ENCODE peak calls at places on chromosomes 1 and 21, in four cellular contexts. One of them, this sample, is unnamed.
A peak's percentile ranks its signal among the peaks of the same experiment; 100 is the strongest.

GRCh38 chr1:147641695-147642592 is 28.4 kb downstream of the ACP6 start:
- DNase-seq in fibroblast of lung: peak; percentile 62
- DNase-seq in cardiac muscle cell: peak; percentile 49
- DNase-seq in mammary epithelial cell: peak; percentile 11
- DNase-seq in this sample: no peak

GRCh38 chr1:961132-961652 is 808 bp downstream of the KLHL17 start:
- DNase-seq in cardiac muscle cell: no peak
- DNase-seq in mammary epithelial cell: no peak
- DNase-seq in fibroblast of lung: no peak
- DNase-seq in this sample: no peak

GRCh38 chr21:45901061-45901690 is 80.4 kb upstream of the COL6A1 start:
- DNase-seq in fibroblast of lung: no peak
- DNase-seq in mammary epithelial cell: no peak
- DNase-seq in cardiac muscle cell: no peak
- DNase-seq in this sample: no peak

GRCh38 chr1:87279966-87280535 is 48.6 kb upstream of the LMO4 start:
- DNase-seq in mammary epithelial cell: no peak
- DNase-seq in fibroblast of lung: peak; percentile 42
- DNase-seq in cardiac muscle cell: no peak
- DNase-seq in this sample: no peak

GRCh38 chr1:38000529-38001453 is 4.5 kb downstream of the FHL3 start:
- DNase-seq in mammary epithelial cell: peak; percentile 41
- DNase-seq in fibroblast of lung: peak; percentile 89
- DNase-seq in cardiac muscle cell: no peak
- DNase-seq in this sample: no peak

GRCh38 chr21:34284613-34285160 is 79.1 kb upstream of the KCNE2 start:
- DNase-seq in mammary epithelial cell: no peak
- DNase-seq in cardiac muscle cell: no peak
- DNase-seq in fibroblast of lung: no peak
- DNase-seq in this sample: no peak

GRCh38 chr21:28737671-28738279 is 254.9 kb downstream of the LTN1 start:
- DNase-seq in fibroblast of lung: peak; percentile 30
- DNase-seq in mammary epithelial cell: peak; percentile 30
- DNase-seq in cardiac muscle cell: peak; percentile 84
- DNase-seq in this sample: no peak

GRCh38 chr1:60621524-60621923 is 460.8 kb upstream of the NFIA start:
- DNase-seq in mammary epithelial cell: no peak
- DNase-seq in cardiac muscle cell: no peak
- DNase-seq in fibroblast of lung: peak; percentile 33
- DNase-seq in this sample: no peak

GRCh38 chr1:150484861-150485260 is 2.4 kb upstream of the TARS2 start:
- DNase-seq in mammary epithelial cell: peak; percentile 53
- DNase-seq in cardiac muscle cell: no peak
- DNase-seq in fibroblast of lung: no peak
- DNase-seq in this sample: peak; percentile 20

GRCh38 chr1:203461717-203462116 is 13.9 kb upstream of the PRELP start:
- DNase-seq in cardiac muscle cell: no peak
- DNase-seq in fibroblast of lung: no peak
- DNase-seq in mammary epithelial cell: no peak
- DNase-seq in this sample: no peak

GRCh38 chr21:43292866-43293142 is 124.0 kb downstream of the CRYAA start:
- DNase-seq in cardiac muscle cell: no peak
- DNase-seq in fibroblast of lung: no peak
- DNase-seq in mammary epithelial cell: no peak
- DNase-seq in this sample: no peak

GRCh38 chr1:204637985-204638356 is 47.6 kb downstream of the LRRN2 start:
- DNase-seq in cardiac muscle cell: no peak
- DNase-seq in fibroblast of lung: no peak
- DNase-seq in mammary epithelial cell: no peak
- DNase-seq in this sample: no peak

GRCh38 chr21:39125752-39126485 is 57.3 kb downstream of the PSMG1 start:
- DNase-seq in mammary epithelial cell: peak; percentile 62
- DNase-seq in fibroblast of lung: peak; percentile 85
- DNase-seq in cardiac muscle cell: peak; percentile 85
- DNase-seq in this sample: no peak

GRCh38 chr1:81466970-81467369 is 333.8 kb upstream of the ADGRL2 start:
- DNase-seq in fibroblast of lung: no peak
- DNase-seq in cardiac muscle cell: no peak
- DNase-seq in mammary epithelial cell: no peak
- DNase-seq in this sample: no peak

GRCh38 chr1:28246427-28246832 is 10.5 kb downstream of the ATP5IF1 start:
- DNase-seq in mammary epithelial cell: peak; percentile 67
- DNase-seq in cardiac muscle cell: no peak
- DNase-seq in fibroblast of lung: no peak
- DNase-seq in this sample: no peak

GRCh38 chr1:26478159-26478558 is 5.9 kb downstream of the HMGN2 start:
- DNase-seq in fibroblast of lung: no peak
- DNase-seq in mammary epithelial cell: no peak
- DNase-seq in cardiac muscle cell: no peak
- DNase-seq in this sample: no peak

GRCh38 chr1:81802601-81803422 is 2.1 kb downstream of the ADGRL2 start:
- DNase-seq in cardiac muscle cell: peak; percentile 83
- DNase-seq in fibroblast of lung: peak; percentile 75
- DNase-seq in mammary epithelial cell: peak; percentile 61
- DNase-seq in this sample: no peak

GRCh38 chr1:233530665-233531386 is 83.1 kb upstream of the KCNK1 start:
- DNase-seq in mammary epithelial cell: peak; percentile 23
- DNase-seq in cardiac muscle cell: no peak
- DNase-seq in fibroblast of lung: no peak
- DNase-seq in this sample: no peak

GRCh38 chr1:109873278-109874175 is 37.1 kb upstream of the CSF1 start:
- DNase-seq in mammary epithelial cell: peak; percentile 36
- DNase-seq in fibroblast of lung: no peak
- DNase-seq in cardiac muscle cell: no peak
- DNase-seq in this sample: no peak

GRCh38 chr1:188314557-188315137 is 1485.9 kb downstream of the PLA2G4A start:
- DNase-seq in fibroblast of lung: no peak
- DNase-seq in mammary epithelial cell: no peak
- DNase-seq in cardiac muscle cell: no peak
- DNase-seq in this sample: no peak

GRCh38 chr1:71589005-71589404 is 508.2 kb upstream of the ZRANB2 start:
- DNase-seq in cardiac muscle cell: no peak
- DNase-seq in mammary epithelial cell: no peak
- DNase-seq in fibroblast of lung: no peak
- DNase-seq in this sample: no peak

GRCh38 chr1:167832693-167833092 is 81.2 kb downstream of the ADCY10 start:
- DNase-seq in fibroblast of lung: no peak
- DNase-seq in cardiac muscle cell: no peak
- DNase-seq in mammary epithelial cell: no peak
- DNase-seq in this sample: no peak

GRCh38 chr1:186927884-186928283 is 99.1 kb downstream of the PLA2G4A start:
- DNase-seq in mammary epithelial cell: peak; percentile 9
- DNase-seq in fibroblast of lung: no peak
- DNase-seq in cardiac muscle cell: peak; percentile 30
- DNase-seq in this sample: no peak

GRCh38 chr1:60866884-60867648 is 215.3 kb upstream of the NFIA start:
- DNase-seq in cardiac muscle cell: no peak
- DNase-seq in fibroblast of lung: peak; percentile 52
- DNase-seq in mammary epithelial cell: no peak
- DNase-seq in this sample: no peak

GRCh38 chr1:220880367-220880680 is 1.1 kb downstream of the HLX start:
- DNase-seq in mammary epithelial cell: no peak
- DNase-seq in fibroblast of lung: peak; percentile 17
- DNase-seq in cardiac muscle cell: no peak
- DNase-seq in this sample: no peak

GRCh38 chr21:42026072-42026415 is 15.9 kb upstream of the ZBTB21 start:
- DNase-seq in mammary epithelial cell: no peak
- DNase-seq in fibroblast of lung: no peak
- DNase-seq in cardiac muscle cell: no peak
- DNase-seq in this sample: no peak

GRCh38 chr1:50181027-50181663 is 72.4 kb downstream of the ELAVL4 start:
- DNase-seq in fibroblast of lung: no peak
- DNase-seq in mammary epithelial cell: no peak
- DNase-seq in cardiac muscle cell: peak; percentile 49
- DNase-seq in this sample: no peak

GRCh38 chr21:44761011-44761729 is 40.5 kb downstream of the UBE2G2 start:
- DNase-seq in cardiac muscle cell: peak; percentile 30
- DNase-seq in fibroblast of lung: no peak
- DNase-seq in mammary epithelial cell: no peak
- DNase-seq in this sample: no peak

GRCh38 chr1:245484176-245484575 is 329.4 kb downstream of the KIF26B start:
- DNase-seq in fibroblast of lung: no peak
- DNase-seq in mammary epithelial cell: no peak
- DNase-seq in cardiac muscle cell: peak; percentile 57
- DNase-seq in this sample: no peak

GRCh38 chr1:177185209-177185608 is 14.5 kb downstream of the BRINP2 start:
- DNase-seq in mammary epithelial cell: no peak
- DNase-seq in fibroblast of lung: peak; percentile 21
- DNase-seq in cardiac muscle cell: no peak
- DNase-seq in this sample: no peak

GRCh38 chr1:212457740-212458338 is 25.1 kb downstream of the NENF start:
- DNase-seq in cardiac muscle cell: peak; percentile 68
- DNase-seq in fibroblast of lung: peak; percentile 44
- DNase-seq in mammary epithelial cell: peak; percentile 41
- DNase-seq in this sample: no peak

GRCh38 chr21:16563795-16564194 is 834.0 kb downstream of the USP25 start:
- DNase-seq in cardiac muscle cell: peak; percentile 52
- DNase-seq in fibroblast of lung: no peak
- DNase-seq in mammary epithelial cell: peak; percentile 12
- DNase-seq in this sample: no peak

GRCh38 chr1:117657031-117657430 is 51.2 kb downstream of the TENT5C start:
- DNase-seq in cardiac muscle cell: no peak
- DNase-seq in fibroblast of lung: peak; percentile 77
- DNase-seq in mammary epithelial cell: peak; percentile 82
- DNase-seq in this sample: peak; percentile 16

DNA sequence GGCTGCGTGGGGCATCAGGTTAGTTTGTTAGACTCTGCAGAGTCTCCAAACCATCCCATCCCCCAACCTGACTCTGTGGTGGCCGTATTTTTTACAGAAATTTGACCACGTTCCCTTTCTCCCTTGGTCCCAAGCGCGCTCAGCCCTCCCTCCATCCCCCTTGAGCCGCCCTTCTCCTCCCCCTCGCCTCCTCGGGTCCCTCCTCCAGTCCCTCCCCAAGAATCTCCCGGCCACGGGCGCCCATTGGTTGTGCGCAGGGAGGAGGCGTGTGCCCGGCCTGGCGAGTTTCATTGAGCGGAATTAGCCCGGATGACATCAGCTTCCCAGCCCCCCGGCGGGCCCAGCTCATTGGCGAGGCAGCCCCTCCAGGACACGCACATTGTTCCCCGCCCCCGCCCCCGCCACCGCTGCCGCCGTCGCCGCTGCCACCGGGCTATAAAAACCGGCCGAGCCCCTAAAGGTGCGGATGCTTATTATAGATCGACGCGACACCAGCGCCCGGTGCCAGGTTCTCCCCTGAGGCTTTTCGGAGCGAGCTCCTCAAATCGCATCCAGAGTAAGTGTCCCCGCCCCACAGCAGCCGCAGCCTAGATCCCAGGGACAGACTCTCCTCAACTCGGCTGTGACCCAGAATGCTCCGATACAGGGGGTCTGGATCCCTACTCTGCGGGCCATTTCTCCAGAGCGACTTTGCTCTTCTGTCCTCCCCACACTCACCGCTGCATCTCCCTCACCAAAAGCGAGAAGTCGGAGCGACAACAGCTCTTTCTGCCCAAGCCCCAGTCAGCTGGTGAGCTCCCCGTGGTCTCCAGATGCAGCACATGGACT is at the start of gene OLIG2:
- DNase-seq in mammary epithelial cell: no peak
- DNase-seq in fibroblast of lung: no peak
- DNase-seq in cardiac muscle cell: no peak
- DNase-seq in this sample: no peak
- H3K4me3 ChIP-seq in mammary epithelial cell: no peak within 1 kb of the TSS
- H3K4me3 ChIP-seq in fibroblast of lung: no peak within 1 kb of the TSS
- H3K4me3 ChIP-seq in cardiac muscle cell: no peak within 1 kb of the TSS
- H3K4me3 ChIP-seq in this sample: no peak within 1 kb of the TSS

GRCh38 chr1:32894681-32895080 is 6.5 kb downstream of the TMEM54 start:
- DNase-seq in fibroblast of lung: no peak
- DNase-seq in cardiac muscle cell: no peak
- DNase-seq in mammary epithelial cell: no peak
- DNase-seq in this sample: no peak

GRCh38 chr1:32892368-32893197 is 6.3 kb downstream of the HPCA start:
- DNase-seq in fibroblast of lung: peak; percentile 22
- DNase-seq in mammary epithelial cell: no peak
- DNase-seq in cardiac muscle cell: peak; percentile 51
- DNase-seq in this sample: no peak

GRCh38 chr1:32894019-32894600 is 7.1 kb downstream of the TMEM54 start:
- DNase-seq in fibroblast of lung: no peak
- DNase-seq in mammary epithelial cell: no peak
- DNase-seq in cardiac muscle cell: no peak
- DNase-seq in this sample: no peak

GRCh38 chr1:32891630-32892029 is 5.3 kb downstream of the HPCA start:
- DNase-seq in fibroblast of lung: no peak
- DNase-seq in cardiac muscle cell: no peak
- DNase-seq in mammary epithelial cell: no peak
- DNase-seq in this sample: no peak

GRCh38 chr1:32893198-32894018 is 7.1 kb downstream of the HPCA start:
- DNase-seq in fibroblast of lung: no peak
- DNase-seq in mammary epithelial cell: no peak
- DNase-seq in cardiac muscle cell: no peak
- DNase-seq in this sample: no peak
- TF ChIP-seq CTCF in fibroblast of lung: no peak
- TF ChIP-seq CTCF in mammary epithelial cell: peak; percentile 19
- TF ChIP-seq CTCF in cardiac muscle cell: peak; percentile 7
- TF ChIP-seq CTCF in this sample: peak; percentile 28

DNA sequence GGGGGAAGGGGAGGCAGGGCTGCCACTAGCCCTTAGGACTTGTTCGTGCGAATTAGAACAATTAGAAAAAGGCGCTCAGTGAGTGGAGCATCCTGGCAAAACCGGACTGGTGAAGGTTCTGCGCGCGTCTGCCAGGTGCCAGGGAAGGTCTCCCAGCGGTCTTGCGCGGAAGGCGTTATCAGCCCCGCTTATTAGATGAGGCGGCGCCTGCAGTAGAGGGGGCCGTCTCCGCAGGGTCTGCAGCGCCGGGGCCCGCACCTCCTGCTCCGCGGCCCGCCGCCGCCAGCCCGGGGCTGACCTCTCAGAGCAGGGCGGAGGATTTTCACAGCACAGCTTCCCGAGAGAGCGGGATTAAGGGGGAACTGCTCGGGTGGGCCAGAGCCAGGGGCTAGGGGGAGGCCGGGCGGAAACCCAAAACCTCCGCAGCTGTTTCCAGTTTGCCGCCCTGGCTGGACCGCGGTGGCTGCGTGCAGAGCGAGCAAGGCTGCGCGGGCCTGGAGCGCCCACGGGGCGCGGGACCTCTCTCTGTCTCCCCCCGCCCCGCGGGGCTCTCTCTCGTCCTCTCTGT is 155.2 kb downstream of the FOXD2 start:
- DNase-seq in fibroblast of lung: no peak
- DNase-seq in cardiac muscle cell: peak; percentile 47
- DNase-seq in mammary epithelial cell: no peak
- DNase-seq in this sample: no peak
- H3K4me3 ChIP-seq in fibroblast of lung: no peak overlapping the region
- H3K4me3 ChIP-seq in cardiac muscle cell: peak overlapping the region; percentile 4
- H3K4me3 ChIP-seq in mammary epithelial cell: no peak overlapping the region
- H3K4me3 ChIP-seq in this sample: no peak overlapping the region

DNA sequence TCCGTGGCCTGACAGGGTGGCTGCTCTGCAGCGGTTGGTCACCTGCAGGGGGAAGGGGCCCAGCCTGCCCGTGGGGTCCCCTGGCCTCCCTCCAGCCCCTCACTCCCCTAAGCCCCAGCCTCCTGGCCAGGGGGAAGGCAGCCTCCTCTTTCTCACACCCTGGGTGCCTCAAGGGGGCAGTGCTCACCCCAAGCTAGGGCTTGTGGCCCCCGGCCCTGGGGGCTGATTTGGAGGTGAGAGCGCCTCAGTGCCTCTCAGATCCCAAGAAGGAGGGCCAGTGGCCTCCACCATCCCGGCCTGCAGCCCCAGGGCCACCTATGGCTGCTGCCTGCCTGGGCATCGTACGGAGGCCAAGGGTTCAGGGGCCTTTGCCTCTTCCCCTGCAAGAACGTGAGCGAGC is 66.4 kb upstream of the TTC34 start:
- DNase-seq in mammary epithelial cell: no peak
- DNase-seq in cardiac muscle cell: no peak
- DNase-seq in fibroblast of lung: no peak
- DNase-seq in this sample: no peak
- TF ChIP-seq CTCF in mammary epithelial cell: no peak
- TF ChIP-seq CTCF in cardiac muscle cell: no peak
- TF ChIP-seq CTCF in fibroblast of lung: no peak
- TF ChIP-seq CTCF in this sample: no peak